ENCODE peak calls at places on chromosomes 5 and 9, in four cellular contexts. L is GM23338, D is upper lobe of right lung, X is fibroblast of lung. S is an unnamed sample. For H3K4me1, the result is how much of the 10 kb centered on the place peaks cover.

GRCh38 chr5:21820527-21820926 is 1032.6 kb downstream of the CDH12 start:
- DNase-seq in L (no peak), D (no peak), X (no peak), S (no peak)

GRCh38 chr5:153982206-153982605 is 56.5 kb downstream of the FAM114A2 start:
- DNase-seq in L (no peak), D (no peak), X (no peak), S (no peak)

GRCh38 chr5:32352685-32353084 is 39.9 kb upstream of the MTMR12 start:
- DNase-seq in L (no peak), D (no peak), X (no peak), S (no peak)

GRCh38 chr9:115587310-115587709 is 469.4 kb upstream of the TNC start:
- DNase-seq in L (no peak), D (no peak), X (no peak), S (no peak)

GRCh38 chr9:122819791-122820489 is 8.4 kb downstream of the PDCL start:
- DNase-seq in L (no peak), D (no peak), X (peak), S (no peak)

GRCh38 chr5:64384761-64385160 is 121.1 kb upstream of the RGS7BP start:
- DNase-seq in L (peak), D (no peak), X (peak), S (peak)

GRCh38 chr9:98225015-98225442 is 30.4 kb downstream of the TBC1D2 start:
- DNase-seq in L (no peak), D (no peak), X (no peak), S (peak)

GRCh38 chr9:83186354-83186753 is 123.4 kb upstream of the RASEF start:
- DNase-seq in L (no peak), D (no peak), X (no peak), S (no peak)

GRCh38 chr5:39447059-39447458 is 22.3 kb upstream of the DAB2 start:
- DNase-seq in L (no peak), D (no peak), X (peak), S (no peak)

GRCh38 chr5:140240987-140241706 is 61.8 kb downstream of the PFDN1 start:
- DNase-seq in L (peak), D (peak), X (peak), S (peak)

GRCh38 chr5:173753307-173754168 is 134.6 kb upstream of the CPEB4 start:
- DNase-seq in L (peak), D (peak), X (peak), S (peak)

GRCh38 chr9:87640385-87640795 is 85.5 kb upstream of the CTSL start:
- DNase-seq in L (no peak), D (no peak), X (peak), S (no peak)

GRCh38 chr5:172904643-172905345 is 54.4 kb upstream of the RPL26L1 start:
- DNase-seq in L (peak), D (peak), X (peak), S (peak)

GRCh38 chr9:36207546-36208012 is 16.9 kb downstream of the CLTA start:
- DNase-seq in L (no peak), D (no peak), X (no peak), S (no peak)

GRCh38 chr5:57549546-57549945 is 66.9 kb upstream of the ACTBL2 start:
- DNase-seq in L (no peak), D (no peak), X (no peak), S (no peak)

GRCh38 chr5:168341178-168341577 is 49.7 kb downstream of the WWC1 start:
- DNase-seq in L (no peak), D (no peak), X (no peak), S (no peak)

GRCh38 chr5:126490167-126490937 is 67.1 kb downstream of the GRAMD2B start:
- DNase-seq in L (peak), D (no peak), X (no peak), S (no peak)

GRCh38 chr5:38078161-38078560 is 180.2 kb upstream of the EGFLAM start:
- DNase-seq in L (no peak), D (no peak), X (peak), S (no peak)

GRCh38 chr5:109246841-109247592 is 162.8 kb downstream of the PJA2 start:
- DNase-seq in L (no peak), D (no peak), X (no peak), S (no peak)

GRCh38 chr5:80254767-80255424 is 952 bp downstream of the SERINC5 start:
- DNase-seq in L (no peak), D (no peak), X (peak), S (no peak)

GRCh38 chr5:165630211-165630866 is 2124.9 kb downstream of the MAT2B start:
- DNase-seq in L (peak), D (no peak), X (peak), S (peak)

GRCh38 chr9:34486572-34486971 is 28.0 kb downstream of the DNAI1 start:
- DNase-seq in L (no peak), D (no peak), X (no peak), S (no peak)

GRCh38 chr5:17069995-17070405 is 133.9 kb upstream of the MYO10 start:
- DNase-seq in L (no peak), D (no peak), X (no peak), S (peak)

GRCh38 chr5:122877518-122877917 is 32.1 kb downstream of the SNX24 start:
- DNase-seq in L (no peak), D (no peak), X (no peak), S (no peak)

GRCh38 chr5:173326501-173326960 is 1.7 kb downstream of the STC2 start:
- DNase-seq in L (no peak), D (no peak), X (peak), S (no peak)

GRCh38 chr9:127505396-127506116 is 54.2 kb downstream of the LRSAM1 start:
- DNase-seq in L (peak), D (peak), X (peak), S (peak)

GRCh38 chr9:12775963-12776774 is 1.3 kb downstream of the LURAP1L start:
- DNase-seq in L (peak), D (peak), X (peak), S (peak)

GRCh38 chr9:120538339-120538738 is 41.6 kb downstream of the CDK5RAP2 start:
- DNase-seq in L (no peak), D (no peak), X (no peak), S (no peak)

GRCh38 chr9:111891910-111892499 is 4.6 kb upstream of the UGCG start:
- DNase-seq in L (no peak), D (no peak), X (no peak), S (peak)

GRCh38 chr5:174533771-174534221 is 190.6 kb upstream of the MSX2 start:
- DNase-seq in L (no peak), D (no peak), X (peak), S (no peak)

GRCh38 chr5:64074533-64074932 is 91.1 kb upstream of the RNF180 start:
- DNase-seq in L (peak), D (no peak), X (peak), S (no peak)

GRCh38 chr5:116482394-116482793 is 92.2 kb downstream of the SEMA6A start:
- DNase-seq in L (no peak), D (no peak), X (peak), S (no peak)

GRCh38 chr5:119512277-119512676 is 60.0 kb downstream of the HSD17B4 start:
- DNase-seq in L (no peak), D (no peak), X (no peak), S (no peak)

GRCh38 chr9:12516573-12516972 is 176.6 kb upstream of the TYRP1 start:
- DNase-seq in L (peak), D (no peak), X (no peak), S (no peak)

GRCh38 chr5:173764321-173765029 is 123.7 kb upstream of the CPEB4 start:
- DNase-seq in L (peak), D (peak), X (peak), S (peak)

GRCh38 chr5:173855162-173855994 is 32.8 kb upstream of the CPEB4 start:
- DNase-seq in L (no peak), D (no peak), X (no peak), S (peak)

GRCh38 chr5:116492016-116492623 is 82.5 kb downstream of the SEMA6A start:
- DNase-seq in L (no peak), D (no peak), X (peak), S (no peak)

GRCh38 chr9:82670000-82670399 is 392.9 kb downstream of the RASEF start:
- DNase-seq in L (no peak), D (no peak), X (no peak), S (no peak)

GRCh38 chr5:14239404-14239803 is 96.3 kb downstream of the TRIO start:
- DNase-seq in L (no peak), D (no peak), X (no peak), S (no peak)

GRCh38 chr5:65663804-65664521 is 39.1 kb downstream of the SHLD3 start:
- DNase-seq in L (peak), D (no peak), X (peak), S (no peak)
- TF ChIP-seq CTCF in L (peak), D (peak), X (peak), S (peak)

GRCh38 chr9:104263942-104264341 is 169.8 kb downstream of the SMC2 start:
- DNase-seq in L (no peak), D (no peak), X (no peak), S (no peak)
- H3K4me1 ChIP-seq in L (under half), D (under half), X (under half), S (under half)

GRCh38 chr9:7239708-7240107 is 481.9 kb downstream of the KDM4C start:
- DNase-seq in L (peak), D (no peak), X (no peak), S (no peak)
- TF ChIP-seq CTCF in L (no peak), D (no peak), X (no peak), S (no peak)

DNA sequence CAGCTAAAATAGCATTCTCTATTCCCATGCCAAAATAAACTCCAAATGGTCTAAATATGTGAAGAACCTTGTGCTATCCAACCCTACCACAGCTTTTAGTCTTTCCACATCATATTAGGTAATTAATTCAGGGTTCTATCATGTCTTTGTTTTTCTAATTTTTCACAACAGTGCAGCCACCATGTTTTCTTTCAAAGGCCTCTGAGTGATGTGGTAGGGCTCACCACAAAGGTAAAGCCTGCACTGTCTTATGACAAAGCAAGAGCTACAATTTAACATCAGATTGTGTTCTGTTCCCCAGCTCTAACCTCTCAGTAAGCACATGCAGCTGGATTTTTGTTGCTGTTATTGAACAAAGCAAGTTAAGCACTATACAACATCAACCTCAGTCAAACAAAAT is 52.4 kb downstream of the MEF2C start:
- DNase-seq in L (no peak), D (no peak), X (no peak), S (no peak)
- H3K4me1 ChIP-seq in L (under half), D (under half), X (under half), S (under half)

GRCh38 chr5:163478126-163478981 is 17.9 kb downstream of the HMMR start:
- DNase-seq in L (no peak), D (no peak), X (peak), S (no peak)

GRCh38 chr5:163475416-163475815 is 15.0 kb downstream of the HMMR start:
- DNase-seq in L (no peak), D (no peak), X (no peak), S (no peak)

GRCh38 chr5:163478982-163479271 is 18.5 kb downstream of the HMMR start:
- DNase-seq in L (no peak), D (no peak), X (no peak), S (no peak)

GRCh38 chr5:163473613-163474243 is 13.3 kb downstream of the HMMR start:
- DNase-seq in L (no peak), D (no peak), X (peak), S (no peak)
- TF ChIP-seq CTCF in L (no peak), D (peak), X (no peak), S (peak)

DNA sequence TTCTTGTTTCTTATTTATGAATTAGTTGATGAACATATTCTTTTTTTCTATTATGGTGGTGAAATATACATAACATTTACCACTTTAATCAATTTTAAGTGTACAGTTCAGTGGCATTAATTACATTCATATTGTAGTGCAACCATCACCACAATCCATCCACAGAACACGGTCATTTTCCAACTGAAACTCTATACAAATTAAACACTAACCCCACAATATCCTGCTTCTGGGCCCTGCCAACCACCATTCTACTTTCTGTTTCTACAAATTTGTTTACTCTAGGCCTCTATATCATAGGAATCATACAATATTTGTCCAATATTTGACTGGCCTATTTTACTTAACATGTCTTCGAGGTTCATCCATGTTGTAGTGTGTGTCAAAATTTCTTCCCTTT is 7.3 kb downstream of the GCNT4 start:
- DNase-seq in L (no peak), D (no peak), X (no peak), S (no peak)
- H3K4me1 ChIP-seq in L (under half), D (under half), X (under half), S (under half)